ENCODE peak calls at places on chromosome 13, in six cellular contexts. M is NCI-H187, C is K562, Y is AG09319, V is ascending aorta, J is astrocyte of the hippocampus. D is an unnamed sample.

GRCh38 chr13:91722267-91722884 is 324.0 kb downstream of the GPC5 start:
- DNase-seq in M (no peak), C (peak), Y (no peak), V (no peak), J (peak), D (peak)

GRCh38 chr13:75544681-75545333 is 4.8 kb upstream of the UCHL3 start:
- DNase-seq in M (no peak), C (no peak), Y (peak), V (no peak), J (peak), D (no peak)

GRCh38 chr13:99062593-99062992 is 84.7 kb upstream of the DOCK9 start:
- DNase-seq in M (no peak), C (no peak), Y (no peak), V (no peak), J (peak), D (no peak)

GRCh38 chr13:79709526-79709925 is 228.6 kb downstream of the NDFIP2 start:
- DNase-seq in M (no peak), C (no peak), Y (peak), V (no peak), J (peak), D (no peak)

GRCh38 chr13:75635101-75635620 is 969 bp upstream of the LMO7 start:
- DNase-seq in M (no peak), C (no peak), Y (no peak), V (no peak), J (peak), D (no peak)

GRCh38 chr13:34833562-34834182 is 108.4 kb upstream of the NBEA start:
- DNase-seq in M (no peak), C (no peak), Y (no peak), V (no peak), J (no peak), D (no peak)

GRCh38 chr13:99360696-99361095 is 53.5 kb upstream of the GPR183 start:
- DNase-seq in M (no peak), C (no peak), Y (no peak), V (no peak), J (no peak), D (no peak)

GRCh38 chr13:83935566-83935965 is 53.3 kb upstream of the SLITRK1 start:
- DNase-seq in M (no peak), C (no peak), Y (no peak), V (no peak), J (no peak), D (no peak)

GRCh38 chr13:31191748-31192147 is 8.0 kb upstream of the B3GLCT start:
- DNase-seq in M (no peak), C (no peak), Y (no peak), V (no peak), J (no peak), D (no peak)

GRCh38 chr13:94217370-94217769 is 262.1 kb downstream of the DCT start:
- DNase-seq in M (no peak), C (no peak), Y (no peak), V (no peak), J (peak), D (no peak)